ENCODE peak calls at places on chromosomes 11 and 22, in seven cellular contexts. I is neuronal stem cell, O is NCI-H82, T is neural crest cell, J is NCI-H2171 treated with DMSO at 0.1 percent for 48 hours, D is NCI-H510A, R is lower lobe of right lung. V is an unnamed sample.

GRCh38 chr11:111975076-111975806 is 38.1 kb downstream of the DIXDC1 start:
- DNase-seq in D (no peak), I (no peak), R (no peak), O (no peak), T (no peak), J (no peak), V (no peak)

GRCh38 chr11:116984589-116984988 is 113.6 kb downstream of the SIK3 start:
- DNase-seq in T (no peak), I (no peak), R (no peak), J (no peak), D (no peak), O (no peak), V (no peak)

GRCh38 chr11:64131657-64132387 is 34.1 kb downstream of the MACROD1 start:
- DNase-seq in D (peak), R (peak), O (peak), I (no peak), J (peak), T (no peak), V (no peak)

GRCh38 chr11:134530826-134531225 is 118.8 kb upstream of the B3GAT1 start:
- DNase-seq in O (peak), I (no peak), J (no peak), T (no peak), D (no peak), R (peak), V (peak)

GRCh38 chr22:49191506-49191980 is 636.1 kb downstream of the BRD1 start:
- DNase-seq in J (no peak), O (no peak), I (no peak), D (no peak), T (no peak), R (no peak), V (peak)

GRCh38 chr11:76339217-76339616 is 41.7 kb downstream of the THAP12 start:
- DNase-seq in O (no peak), R (peak), I (no peak), T (no peak), J (no peak), D (no peak), V (peak)

GRCh38 chr11:134521001-134521400 is 109.0 kb upstream of the B3GAT1 start:
- DNase-seq in R (peak), D (no peak), T (no peak), O (no peak), J (peak), I (no peak), V (peak)

GRCh38 chr11:34890812-34891211 is 25.4 kb downstream of the APIP start:
- DNase-seq in T (no peak), D (no peak), O (peak), R (no peak), J (peak), I (no peak), V (no peak)

GRCh38 chr11:69217276-69218105 is 61.8 kb downstream of the SMIM38 start:
- DNase-seq in R (no peak), D (no peak), J (no peak), O (no peak), T (no peak), I (no peak), V (no peak)

GRCh38 chr11:130178992-130179391 is 19.4 kb downstream of the ST14 start:
- DNase-seq in T (no peak), O (no peak), D (peak), J (no peak), R (no peak), I (no peak), V (no peak)

GRCh38 chr11:6201486-6201885 is 2.5 kb downstream of the OR52W1 start:
- DNase-seq in J (no peak), I (no peak), T (no peak), O (no peak), D (no peak), R (no peak), V (no peak)

GRCh38 chr22:19147193-19147780 is 2.8 kb downstream of the GSC2 start:
- DNase-seq in D (no peak), O (peak), R (no peak), J (peak), T (no peak), I (no peak), V (no peak)

GRCh38 chr11:21264125-21264524 is 594.7 kb downstream of the NELL1 start:
- DNase-seq in I (no peak), R (no peak), O (no peak), D (no peak), J (no peak), T (no peak), V (no peak)

GRCh38 chr11:65487467-65488272 is 11.2 kb upstream of the MALAT1 start:
- DNase-seq in T (peak), D (peak), I (peak), R (peak), J (peak), O (peak), V (peak)

GRCh38 chr11:126840201-126840886 is 160.2 kb downstream of the KIRREL3 start:
- DNase-seq in D (no peak), T (no peak), R (no peak), O (no peak), I (no peak), J (no peak), V (no peak)

GRCh38 chr22:36998620-36999351 is 20.5 kb downstream of the TST start:
- DNase-seq in I (no peak), R (no peak), O (no peak), D (no peak), T (no peak), J (no peak), V (peak)

GRCh38 chr11:62536301-62536957 is 10.2 kb downstream of the AHNAK start:
- DNase-seq in R (no peak), D (no peak), T (no peak), J (no peak), O (no peak), I (no peak), V (no peak)

GRCh38 chr11:2217211-2218081 is 45.8 kb upstream of the TH start:
- DNase-seq in J (no peak), R (peak), T (no peak), D (no peak), O (no peak), I (no peak), V (no peak)

GRCh38 chr11:57546869-57547518 is 9.6 kb downstream of the SMTNL1 start:
- DNase-seq in I (no peak), J (no peak), O (peak), R (no peak), D (no peak), T (no peak), V (no peak)

GRCh38 chr22:47561115-47561675 is 798.7 kb downstream of the TBC1D22A start:
- DNase-seq in T (no peak), J (no peak), D (no peak), O (no peak), R (no peak), I (no peak), V (no peak)

GRCh38 chr11:125348141-125348651 is 147.9 kb downstream of the FEZ1 start:
- DNase-seq in D (no peak), I (peak), T (peak), R (peak), O (peak), J (peak), V (no peak)

GRCh38 chr11:16678466-16679116 is 59.9 kb upstream of the C11orf58 start:
- DNase-seq in O (no peak), R (no peak), I (no peak), D (no peak), T (no peak), J (no peak), V (no peak)

GRCh38 chr11:122556605-122557004 is 98.9 kb upstream of the UBASH3B start:
- DNase-seq in R (no peak), I (no peak), D (no peak), T (peak), O (peak), J (peak), V (no peak)

GRCh38 chr11:68818181-68818580 is 23.5 kb downstream of the CPT1A start:
- DNase-seq in O (no peak), D (no peak), I (no peak), T (no peak), R (no peak), J (no peak), V (no peak)

GRCh38 chr11:64523456-64524187 is 67.4 kb upstream of the SLC22A12 start:
- DNase-seq in R (no peak), D (no peak), O (no peak), J (no peak), I (no peak), T (no peak), V (no peak)

GRCh38 chr11:45949992-45950407 is 27.5 kb downstream of the LARGE2 start:
- DNase-seq in T (no peak), D (no peak), R (no peak), I (no peak), O (no peak), J (no peak), V (no peak)

GRCh38 chr11:114172871-114173444 is 113.4 kb downstream of the ZBTB16 start:
- DNase-seq in D (no peak), R (no peak), I (no peak), J (peak), T (no peak), O (peak), V (no peak)

GRCh38 chr11:124170801-124171586 is 12.2 kb upstream of the OR10D3 start:
- DNase-seq in O (no peak), R (no peak), J (no peak), I (no peak), T (no peak), D (peak), V (peak)

GRCh38 chr22:32378703-32379272 is 21.1 kb downstream of the RFPL3 start:
- DNase-seq in I (peak), J (peak), R (no peak), T (peak), D (no peak), O (peak), V (no peak)

GRCh38 chr11:44977493-44977984 is 26.9 kb upstream of the TP53I11 start:
- DNase-seq in O (peak), I (no peak), R (no peak), J (no peak), T (no peak), D (no peak), V (no peak)

GRCh38 chr11:43944761-43945311 is 2.4 kb downstream of the C11orf96 start:
- DNase-seq in I (no peak), D (no peak), J (peak), R (peak), O (peak), T (no peak), V (peak)

GRCh38 chr11:1230456-1231395 is 7.9 kb downstream of the MUC5B start:
- DNase-seq in T (no peak), J (no peak), R (peak), D (no peak), O (no peak), I (no peak), V (peak)

GRCh38 chr22:44550666-44551491 is 52.8 kb upstream of the RTL6 start:
- DNase-seq in O (no peak), D (no peak), J (no peak), T (no peak), I (no peak), R (peak), V (peak)

GRCh38 chr11:70313945-70314344 is 43.5 kb downstream of the PPFIA1 start:
- DNase-seq in I (no peak), O (no peak), D (no peak), T (no peak), J (no peak), R (no peak), V (no peak)

V was measured in kidney.